ENCODE peak calls at places on chromosomes 4 and X, in four cellular contexts. One of them, this sample, is unnamed.

GRCh38 chrX:53188763-53189162 is 36.2 kb downstream of the KDM5C start:
- DNase-seq in BE2C: no peak
- DNase-seq in left ventricle myocardium inferior: no peak
- DNase-seq in heart right ventricle: no peak
- DNase-seq in this sample: no peak

GRCh38 chrX:17022205-17022604 is 75.7 kb downstream of the REPS2 start:
- DNase-seq in BE2C: no peak
- DNase-seq in left ventricle myocardium inferior: no peak
- DNase-seq in heart right ventricle: no peak
- DNase-seq in this sample: no peak

GRCh38 chr4:1047106-1047975 is 35.9 kb downstream of the FGFRL1 start:
- DNase-seq in BE2C: peak; percentile 9
- DNase-seq in left ventricle myocardium inferior: peak; percentile 14
- DNase-seq in heart right ventricle: no peak
- DNase-seq in this sample: no peak

GRCh38 chr4:127737295-127737694 is 7.1 kb downstream of the SLC25A31 start:
- DNase-seq in BE2C: no peak
- DNase-seq in left ventricle myocardium inferior: no peak
- DNase-seq in heart right ventricle: no peak
- DNase-seq in this sample: no peak

GRCh38 chrX:54817220-54817820 is 9.8 kb downstream of the MAGED2 start:
- DNase-seq in BE2C: peak; percentile 47
- DNase-seq in left ventricle myocardium inferior: no peak
- DNase-seq in heart right ventricle: no peak
- DNase-seq in this sample: no peak

GRCh38 chrX:153728951-153729631 is 4.4 kb downstream of the ABCD1 start:
- DNase-seq in BE2C: no peak
- DNase-seq in left ventricle myocardium inferior: no peak
- DNase-seq in heart right ventricle: no peak
- DNase-seq in this sample: no peak

GRCh38 chrX:134180566-134180965 is 56.4 kb upstream of the CCDC160 start:
- DNase-seq in BE2C: no peak
- DNase-seq in left ventricle myocardium inferior: no peak
- DNase-seq in heart right ventricle: no peak
- DNase-seq in this sample: no peak

GRCh38 chr4:108010167-108010566 is 20.5 kb downstream of the HADH start:
- DNase-seq in BE2C: no peak
- DNase-seq in left ventricle myocardium inferior: no peak
- DNase-seq in heart right ventricle: no peak
- DNase-seq in this sample: no peak

GRCh38 chrX:119758682-119759332 is 419 bp downstream of the SOWAHD start:
- DNase-seq in BE2C: peak; percentile 14
- DNase-seq in left ventricle myocardium inferior: peak; percentile 13
- DNase-seq in heart right ventricle: no peak
- DNase-seq in this sample: peak; percentile 12

GRCh38 chrX:24760601-24761000 is 66.9 kb downstream of the POLA1 start:
- DNase-seq in BE2C: peak; percentile 14
- DNase-seq in left ventricle myocardium inferior: no peak
- DNase-seq in heart right ventricle: no peak
- DNase-seq in this sample: peak; percentile 60

GRCh38 chr4:148618856-148619255 is 176.6 kb upstream of the NR3C2 start:
- DNase-seq in BE2C: no peak
- DNase-seq in left ventricle myocardium inferior: no peak
- DNase-seq in heart right ventricle: no peak
- DNase-seq in this sample: no peak

GRCh38 chr4:57064811-57065711 is 45.1 kb downstream of the IGFBP7 start:
- DNase-seq in BE2C: peak; percentile 19
- DNase-seq in left ventricle myocardium inferior: peak; percentile 78
- DNase-seq in heart right ventricle: peak; percentile 45
- DNase-seq in this sample: peak; percentile 95

GRCh38 chr4:783133-783541 is 42.8 kb downstream of the CPLX1 start:
- DNase-seq in BE2C: no peak
- DNase-seq in left ventricle myocardium inferior: no peak
- DNase-seq in heart right ventricle: no peak
- DNase-seq in this sample: no peak

GRCh38 chrX:1178580-1179057 is 33.8 kb downstream of the CRLF2 start:
- DNase-seq in BE2C: no peak
- DNase-seq in left ventricle myocardium inferior: no peak
- DNase-seq in heart right ventricle: no peak
- DNase-seq in this sample: peak; percentile 53

GRCh38 chr4:114311745-114312144 is 286.9 kb upstream of the UGT8 start:
- DNase-seq in BE2C: no peak
- DNase-seq in left ventricle myocardium inferior: no peak
- DNase-seq in heart right ventricle: no peak
- DNase-seq in this sample: no peak

GRCh38 chr4:27861802-27862201 is 1001.2 kb downstream of the STIM2 start:
- DNase-seq in BE2C: no peak
- DNase-seq in left ventricle myocardium inferior: no peak
- DNase-seq in heart right ventricle: no peak
- DNase-seq in this sample: no peak

GRCh38 chr4:86522349-86522748 is 71.8 kb upstream of the PTPN13 start:
- DNase-seq in BE2C: no peak
- DNase-seq in left ventricle myocardium inferior: no peak
- DNase-seq in heart right ventricle: no peak
- DNase-seq in this sample: no peak

GRCh38 chrX:53287493-53288138 is 6.2 kb upstream of the IQSEC2 start:
- DNase-seq in BE2C: peak; percentile 82
- DNase-seq in left ventricle myocardium inferior: peak; percentile 69
- DNase-seq in heart right ventricle: peak; percentile 66
- DNase-seq in this sample: peak; percentile 82

GRCh38 chrX:113124693-113125092 is 284.1 kb upstream of the AMOT start:
- DNase-seq in BE2C: no peak
- DNase-seq in left ventricle myocardium inferior: no peak
- DNase-seq in heart right ventricle: no peak
- DNase-seq in this sample: no peak

GRCh38 chr4:118034061-118034785 is at the start of gene NDST3:
- DNase-seq in BE2C: peak; percentile 86
- DNase-seq in left ventricle myocardium inferior: no peak
- DNase-seq in heart right ventricle: peak; percentile 6
- DNase-seq in this sample: peak; percentile 53

GRCh38 chr4:56038763-56039162 is 90.0 kb downstream of the CEP135 start:
- DNase-seq in BE2C: peak; percentile 39
- DNase-seq in left ventricle myocardium inferior: no peak
- DNase-seq in heart right ventricle: no peak
- DNase-seq in this sample: no peak

GRCh38 chr4:143250617-143251016 is 65.9 kb downstream of the USP38 start:
- DNase-seq in BE2C: no peak
- DNase-seq in left ventricle myocardium inferior: no peak
- DNase-seq in heart right ventricle: no peak
- DNase-seq in this sample: no peak

GRCh38 chr4:2269206-2269531 is 7.3 kb upstream of the MXD4 start:
- DNase-seq in BE2C: no peak
- DNase-seq in left ventricle myocardium inferior: no peak
- DNase-seq in heart right ventricle: no peak
- DNase-seq in this sample: no peak

GRCh38 chrX:12137982-12138365 is 299 bp upstream of the FRMPD4 start:
- DNase-seq in BE2C: no peak
- DNase-seq in left ventricle myocardium inferior: no peak
- DNase-seq in heart right ventricle: no peak
- DNase-seq in this sample: peak; percentile 6

GRCh38 chr4:98473046-98473445 is 185.4 kb downstream of the TSPAN5 start:
- DNase-seq in BE2C: no peak
- DNase-seq in left ventricle myocardium inferior: no peak
- DNase-seq in heart right ventricle: no peak
- DNase-seq in this sample: no peak

GRCh38 chr4:128528177-128528576 is 240.6 kb upstream of the PGRMC2 start:
- DNase-seq in BE2C: no peak
- DNase-seq in left ventricle myocardium inferior: no peak
- DNase-seq in heart right ventricle: no peak
- DNase-seq in this sample: no peak

GRCh38 chr4:1252928-1253492 is 4.1 kb upstream of the CTBP1 start:
- DNase-seq in BE2C: no peak
- DNase-seq in left ventricle myocardium inferior: no peak
- DNase-seq in heart right ventricle: no peak
- DNase-seq in this sample: no peak

GRCh38 chrX:34147345-34147744 is 15.2 kb upstream of the FAM47A start:
- DNase-seq in BE2C: no peak
- DNase-seq in left ventricle myocardium inferior: no peak
- DNase-seq in heart right ventricle: no peak
- DNase-seq in this sample: no peak

GRCh38 chr4:25448379-25449109 is 71.5 kb downstream of the ANAPC4 start:
- DNase-seq in BE2C: no peak
- DNase-seq in left ventricle myocardium inferior: no peak
- DNase-seq in heart right ventricle: no peak
- DNase-seq in this sample: peak; percentile 15

GRCh38 chr4:173264245-173264959 is 69.8 kb downstream of the HMGB2 start:
- DNase-seq in BE2C: peak; percentile 42
- DNase-seq in left ventricle myocardium inferior: peak; percentile 65
- DNase-seq in heart right ventricle: peak; percentile 29
- DNase-seq in this sample: no peak

GRCh38 chr4:724131-724530 is 18.5 kb downstream of the PCGF3 start:
- DNase-seq in BE2C: no peak
- DNase-seq in left ventricle myocardium inferior: no peak
- DNase-seq in heart right ventricle: no peak
- DNase-seq in this sample: no peak

GRCh38 chr4:165464338-165464737 is 85.5 kb downstream of the CPE start:
- DNase-seq in BE2C: no peak
- DNase-seq in left ventricle myocardium inferior: no peak
- DNase-seq in heart right ventricle: no peak
- DNase-seq in this sample: no peak

GRCh38 chr4:20995015-20995414 is 294.8 kb downstream of the PACRGL start:
- DNase-seq in BE2C: no peak
- DNase-seq in left ventricle myocardium inferior: no peak
- DNase-seq in heart right ventricle: no peak
- DNase-seq in this sample: no peak
- H3K4me3 ChIP-seq in BE2C: no peak overlapping the region
- H3K4me3 ChIP-seq in left ventricle myocardium inferior: no peak overlapping the region
- H3K4me3 ChIP-seq in heart right ventricle: no peak overlapping the region
- H3K4me3 ChIP-seq in this sample: no peak overlapping the region

GRCh38 chr4:80188801-80189458 is 8.4 kb upstream of the PRDM8 start:
- DNase-seq in BE2C: no peak
- DNase-seq in left ventricle myocardium inferior: no peak
- DNase-seq in heart right ventricle: no peak
- DNase-seq in this sample: no peak
- H3K27me3 ChIP-seq in BE2C: peaks cover 15% of the 10 kb centered on the region
- H3K27me3 ChIP-seq in left ventricle myocardium inferior: peaks cover 100% of the 10 kb centered on the region
- H3K27me3 ChIP-seq in heart right ventricle: peaks cover 84% of the 10 kb centered on the region
- H3K27me3 ChIP-seq in this sample: no peaks in the 10 kb centered on the region

GRCh38 chr4:187171731-187172339 is 448.2 kb upstream of the FAT1 start:
- DNase-seq in BE2C: no peak
- DNase-seq in left ventricle myocardium inferior: no peak
- DNase-seq in heart right ventricle: no peak
- DNase-seq in this sample: no peak
- H3K4me3 ChIP-seq in BE2C: no peak overlapping the region
- H3K4me3 ChIP-seq in left ventricle myocardium inferior: no peak overlapping the region
- H3K4me3 ChIP-seq in heart right ventricle: no peak overlapping the region
- H3K4me3 ChIP-seq in this sample: no peak overlapping the region

GRCh38 chrX:140817943-140818342 is 108.4 kb downstream of the LINC00632 start:
- DNase-seq in BE2C: peak; percentile 5
- DNase-seq in left ventricle myocardium inferior: no peak
- DNase-seq in heart right ventricle: no peak
- DNase-seq in this sample: no peak
- H3K27me3 ChIP-seq in BE2C: no peaks in the 10 kb centered on the region
- H3K27me3 ChIP-seq in left ventricle myocardium inferior: no peaks in the 10 kb centered on the region
- H3K27me3 ChIP-seq in heart right ventricle: no peaks in the 10 kb centered on the region
- H3K27me3 ChIP-seq in this sample: no peaks in the 10 kb centered on the region

GRCh38 chr4:87584509-87584908 is 23.8 kb upstream of the DSPP start:
- DNase-seq in BE2C: no peak
- DNase-seq in left ventricle myocardium inferior: no peak
- DNase-seq in heart right ventricle: no peak
- DNase-seq in this sample: no peak

GRCh38 chr4:87592124-87592523 is 16.2 kb upstream of the DSPP start:
- DNase-seq in BE2C: no peak
- DNase-seq in left ventricle myocardium inferior: no peak
- DNase-seq in heart right ventricle: no peak
- DNase-seq in this sample: no peak

GRCh38 chr4:87589531-87589930 is 18.8 kb upstream of the DSPP start:
- DNase-seq in BE2C: no peak
- DNase-seq in left ventricle myocardium inferior: no peak
- DNase-seq in heart right ventricle: no peak
- DNase-seq in this sample: no peak
- H3K4me3 ChIP-seq in BE2C: no peak overlapping the region
- H3K4me3 ChIP-seq in left ventricle myocardium inferior: no peak overlapping the region
- H3K4me3 ChIP-seq in heart right ventricle: no peak overlapping the region
- H3K4me3 ChIP-seq in this sample: no peak overlapping the region

GRCh38 chr4:181911420-181911819 is 331.8 kb upstream of the TENM3 start:
- DNase-seq in BE2C: no peak
- DNase-seq in left ventricle myocardium inferior: no peak
- DNase-seq in heart right ventricle: no peak
- DNase-seq in this sample: no peak

GRCh38 chr4:181909368-181909767 is 333.8 kb upstream of the TENM3 start:
- DNase-seq in BE2C: no peak
- DNase-seq in left ventricle myocardium inferior: no peak
- DNase-seq in heart right ventricle: no peak
- DNase-seq in this sample: peak; percentile 10

GRCh38 chr4:181908168-181908567 is 335.0 kb upstream of the TENM3 start:
- DNase-seq in BE2C: no peak
- DNase-seq in left ventricle myocardium inferior: no peak
- DNase-seq in heart right ventricle: no peak
- DNase-seq in this sample: no peak

GRCh38 chr4:181905708-181906107 is 337.5 kb upstream of the TENM3 start:
- DNase-seq in BE2C: no peak
- DNase-seq in left ventricle myocardium inferior: no peak
- DNase-seq in heart right ventricle: no peak
- DNase-seq in this sample: no peak
- H3K27me3 ChIP-seq in BE2C: no peaks in the 10 kb centered on the region
- H3K27me3 ChIP-seq in left ventricle myocardium inferior: no peaks in the 10 kb centered on the region
- H3K27me3 ChIP-seq in heart right ventricle: no peaks in the 10 kb centered on the region
- H3K27me3 ChIP-seq in this sample: no peaks in the 10 kb centered on the region

GRCh38 chr4:46124773-46125172 is 919 bp upstream of the GABRG1 start:
- DNase-seq in BE2C: peak; percentile 53
- DNase-seq in left ventricle myocardium inferior: no peak
- DNase-seq in heart right ventricle: no peak
- DNase-seq in this sample: peak; percentile 34
- H3K4me3 ChIP-seq in BE2C: no peak overlapping the region
- H3K4me3 ChIP-seq in left ventricle myocardium inferior: no peak overlapping the region
- H3K4me3 ChIP-seq in heart right ventricle: no peak overlapping the region
- H3K4me3 ChIP-seq in this sample: no peak overlapping the region

GRCh38 chr4:8707045-8707781 is 114.6 kb downstream of the CPZ start:
- DNase-seq in BE2C: peak; percentile 73
- DNase-seq in left ventricle myocardium inferior: peak; percentile 5
- DNase-seq in heart right ventricle: no peak
- DNase-seq in this sample: no peak

GRCh38 chr4:8704632-8705031 is 112.1 kb downstream of the CPZ start:
- DNase-seq in BE2C: peak; percentile 50
- DNase-seq in left ventricle myocardium inferior: no peak
- DNase-seq in heart right ventricle: no peak
- DNase-seq in this sample: no peak

GRCh38 chr4:8703857-8704495 is 111.4 kb downstream of the CPZ start:
- DNase-seq in BE2C: peak; percentile 6
- DNase-seq in left ventricle myocardium inferior: no peak
- DNase-seq in heart right ventricle: no peak
- DNase-seq in this sample: no peak

GRCh38 chr4:8706221-8707044 is 113.9 kb downstream of the CPZ start:
- DNase-seq in BE2C: no peak
- DNase-seq in left ventricle myocardium inferior: peak; percentile 7
- DNase-seq in heart right ventricle: no peak
- DNase-seq in this sample: no peak

GRCh38 chr4:8705161-8706145 is 112.9 kb downstream of the CPZ start:
- DNase-seq in BE2C: peak; percentile 90
- DNase-seq in left ventricle myocardium inferior: peak; percentile 8
- DNase-seq in heart right ventricle: no peak
- DNase-seq in this sample: no peak
- H3K27me3 ChIP-seq in BE2C: no peaks in the 10 kb centered on the region
- H3K27me3 ChIP-seq in left ventricle myocardium inferior: peaks cover 100% of the 10 kb centered on the region
- H3K27me3 ChIP-seq in heart right ventricle: peaks cover 82% of the 10 kb centered on the region
- H3K27me3 ChIP-seq in this sample: no peaks in the 10 kb centered on the region

GRCh38 chrX:10554612-10555270 is 65.6 kb downstream of the MID1 start:
- DNase-seq in BE2C: no peak
- DNase-seq in left ventricle myocardium inferior: no peak
- DNase-seq in heart right ventricle: peak; percentile 23
- DNase-seq in this sample: no peak
- H3K4me3 ChIP-seq in BE2C: no peak overlapping the region
- H3K4me3 ChIP-seq in left ventricle myocardium inferior: no peak overlapping the region
- H3K4me3 ChIP-seq in heart right ventricle: no peak overlapping the region
- H3K4me3 ChIP-seq in this sample: no peak overlapping the region